ENCODE peak calls at places on chromosome 5, in five cellular contexts. M is mammary epithelial cell, X is HCT116, L is esophagus muscularis mucosa, K is mesendoderm. U is an unnamed sample.

GRCh38 chr5:165457854-165458481 is 1952.5 kb downstream of the MAT2B start:
- DNase-seq in M (peak; percentile 33), X (no peak), L (no peak), K (peak; percentile 70), U (peak; percentile 20)

GRCh38 chr5:82820958-82821880 is 256.0 kb downstream of the TMEM167A start:
- DNase-seq in M (peak; percentile 30), X (no peak), L (no peak), K (no peak), U (no peak)

GRCh38 chr5:158286827-158287226 is 427.9 kb upstream of the CLINT1 start:
- DNase-seq in M (no peak), X (no peak), L (peak; percentile 34), K (no peak), U (no peak)

GRCh38 chr5:122076669-122077450 is 1.2 kb downstream of the LOX start:
- DNase-seq in M (peak; percentile 75), X (no peak), L (peak; percentile 93), K (peak; percentile 85), U (peak; percentile 44)

GRCh38 chr5:169176686-169177430 is 124.1 kb downstream of the SLIT3 start:
- DNase-seq in M (no peak), X (no peak), L (no peak), K (peak; percentile 47), U (no peak)

GRCh38 chr5:56711191-56711590 is 104.2 kb upstream of the MAP3K1 start:
- DNase-seq in M (peak; percentile 51), X (no peak), L (no peak), K (no peak), U (no peak)

GRCh38 chr5:142280066-142281011 is 44.5 kb downstream of the SPRY4 start:
- DNase-seq in M (no peak), X (no peak), L (no peak), K (peak; percentile 99), U (no peak)

GRCh38 chr5:99814311-99815063 is 720.7 kb upstream of the FAM174A start:
- DNase-seq in M (no peak), X (no peak), L (no peak), K (no peak), U (no peak)

GRCh38 chr5:174371600-174372094 is 326.1 kb downstream of the NSG2 start:
- DNase-seq in M (no peak), X (peak; percentile 88), L (no peak), K (no peak), U (no peak)

GRCh38 chr5:128927644-128928043 is 37.6 kb upstream of the SLC27A6 start:
- DNase-seq in M (no peak), X (no peak), L (no peak), K (no peak), U (no peak)

GRCh38 chr5:140707812-140708211 is 7.6 kb downstream of the ZMAT2 start:
- DNase-seq in M (no peak), X (no peak), L (no peak), K (no peak), U (no peak)

GRCh38 chr5:146962801-146963355 is 84.3 kb upstream of the PPP2R2B start:
- DNase-seq in M (peak; percentile 56), X (no peak), L (no peak), K (no peak), U (no peak)

GRCh38 chr5:154589511-154589910 is 111.5 kb upstream of the HAND1 start:
- DNase-seq in M (no peak), X (no peak), L (no peak), K (no peak), U (no peak)

GRCh38 chr5:180135967-180136641 is 64.5 kb upstream of the RNF130 start:
- DNase-seq in M (no peak), X (no peak), L (peak; percentile 57), K (no peak), U (no peak)

GRCh38 chr5:32193591-32193990 is 19.5 kb upstream of the GOLPH3 start:
- DNase-seq in M (peak; percentile 52), X (no peak), L (peak; percentile 95), K (no peak), U (no peak)

GRCh38 chr5:176810084-176810597 is at the start of gene UNC5A:
- DNase-seq in M (peak; percentile 62), X (peak; percentile 63), L (no peak), K (peak; percentile 73), U (no peak)

GRCh38 chr5:119356384-119357188 is 767 bp downstream of the TNFAIP8 start:
- DNase-seq in M (no peak), X (no peak), L (no peak), K (no peak), U (no peak)

GRCh38 chr5:149002053-149002452 is 60.8 kb downstream of the SH3TC2 start:
- DNase-seq in M (peak; percentile 97), X (peak; percentile 44), L (peak; percentile 85), K (peak; percentile 97), U (peak; percentile 51)

DNA sequence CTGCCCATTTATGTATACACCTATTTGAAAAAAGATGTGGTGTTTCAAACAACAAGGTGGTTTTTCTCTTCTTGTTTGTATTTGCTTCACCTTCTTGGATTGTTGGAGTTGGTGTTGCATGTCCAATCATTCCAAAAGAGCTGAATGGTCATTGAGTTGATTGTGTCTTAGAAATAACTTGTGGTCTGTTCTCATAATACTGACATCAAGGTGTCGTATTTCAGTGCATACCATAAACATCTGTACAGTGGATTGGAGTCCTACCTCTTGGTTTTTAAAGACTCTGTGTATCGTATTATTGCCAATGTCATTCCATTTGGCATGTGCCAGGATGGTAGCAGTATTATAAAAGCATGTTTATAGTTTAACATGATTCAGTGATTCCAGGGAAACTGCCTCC is 73.2 kb downstream of the TRIO start:
- DNase-seq in M (no peak), X (no peak), L (no peak), K (no peak), U (no peak)
- H3K4me1 ChIP-seq in M (peaks cover 37% of the 10 kb centered on the region), X (peaks cover 13% of the 10 kb centered on the region), L (peaks cover 85% of the 10 kb centered on the region), K (peaks cover 12% of the 10 kb centered on the region), U (peaks cover 4% of the 10 kb centered on the region)

GRCh38 chr5:96337048-96337781 is 95.8 kb downstream of the PCSK1 start:
- DNase-seq in M (no peak), X (no peak), L (no peak), K (peak; percentile 60), U (no peak)
- H3K4me1 ChIP-seq in M (peaks cover 31% of the 10 kb centered on the region), X (peaks cover 6% of the 10 kb centered on the region), L (peaks cover 36% of the 10 kb centered on the region), K (no peaks in the 10 kb centered on the region), U (no peaks in the 10 kb centered on the region)

DNA sequence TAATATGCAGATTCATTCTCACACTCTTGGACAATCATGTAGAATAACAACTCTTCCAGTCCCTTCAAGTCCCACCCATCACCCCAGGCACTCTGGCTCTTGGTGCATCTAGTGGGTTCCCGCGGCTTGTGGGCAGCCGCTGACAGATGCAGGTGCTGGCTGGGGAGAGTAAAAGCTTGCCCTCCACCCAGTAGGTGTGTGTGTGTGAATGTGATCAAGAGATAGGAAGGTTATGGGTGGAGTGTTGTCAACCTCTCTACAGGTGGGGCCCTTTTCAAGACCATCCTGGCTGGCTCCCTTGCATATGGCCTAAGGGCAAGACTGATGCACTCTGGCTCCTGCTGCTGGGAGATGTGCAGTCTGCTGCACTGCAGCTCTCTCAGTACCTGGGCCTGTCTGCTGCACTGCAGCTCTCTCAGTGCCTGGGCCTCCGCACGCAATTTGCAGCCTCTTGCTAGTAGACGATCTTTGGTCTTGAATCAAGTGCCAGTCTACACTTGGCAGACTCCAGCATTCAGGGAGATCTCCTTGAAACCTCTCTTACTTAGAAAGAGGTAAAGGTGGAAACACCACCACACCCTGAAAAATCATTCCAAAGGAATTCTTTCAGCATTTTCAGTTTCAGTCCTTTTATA is 189.7 kb upstream of the GDNF start:
- DNase-seq in M (peak; percentile 19), X (no peak), L (peak; percentile 84), K (peak; percentile 6), U (no peak)
- H3K4me1 ChIP-seq in M (peaks cover 7% of the 10 kb centered on the region), X (no peaks in the 10 kb centered on the region), L (no peaks in the 10 kb centered on the region), K (no peaks in the 10 kb centered on the region), U (no peaks in the 10 kb centered on the region)

DNA sequence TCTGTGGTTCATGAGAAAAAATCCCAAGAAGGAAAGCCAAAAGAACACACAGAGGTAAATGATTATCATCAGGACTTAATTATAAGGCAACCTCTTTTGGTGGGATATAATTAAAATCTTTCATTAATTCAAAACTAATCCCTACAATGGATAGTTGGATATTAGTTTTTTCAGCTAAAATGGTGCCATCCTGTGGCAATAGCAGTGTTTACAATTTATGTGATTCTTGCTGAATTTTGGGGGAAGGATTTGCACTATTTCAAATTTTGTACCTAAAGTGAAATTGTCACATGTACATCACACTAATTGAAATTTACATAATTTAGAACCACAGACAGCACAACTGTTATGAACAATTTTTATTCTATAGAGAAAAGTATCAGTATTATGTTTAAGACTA is 67.0 kb downstream of the CAST start:
- DNase-seq in M (no peak), X (no peak), L (no peak), K (no peak), U (no peak)
- H3K4me1 ChIP-seq in M (peaks cover 14% of the 10 kb centered on the region), X (peaks cover 13% of the 10 kb centered on the region), L (peaks cover 21% of the 10 kb centered on the region), K (peaks cover 2% of the 10 kb centered on the region), U (no peaks in the 10 kb centered on the region)

GRCh38 chr5:172145870-172146747 is 41.9 kb downstream of the STK10 start:
- DNase-seq in M (no peak), X (no peak), L (no peak), K (peak; percentile 84), U (no peak)
- H3K4me1 ChIP-seq in M (peaks cover 20% of the 10 kb centered on the region), X (no peaks in the 10 kb centered on the region), L (peaks cover 41% of the 10 kb centered on the region), K (peaks cover 2% of the 10 kb centered on the region), U (peaks cover 8% of the 10 kb centered on the region)